ENCODE peak calls at places on chromosomes 2 and 18, in six cellular contexts. A, W, I, Z, L and Q are unnamed samples.

GRCh38 chr2:178225011-178225817 is 30.9 kb downstream of the OSBPL6 start:
- DNase-seq in I (no peak), L (peak; percentile 55), Z (peak; percentile 35), W (no peak), A (peak; percentile 17), Q (peak; percentile 20)

GRCh38 chr2:238706673-238707072 is 141.2 kb upstream of the TWIST2 start:
- DNase-seq in A (no peak), L (no peak), W (no peak), I (no peak), Z (no peak), Q (no peak)

GRCh38 chr2:207896525-207897295 is 127.0 kb upstream of the FZD5 start:
- DNase-seq in Z (no peak), I (no peak), W (no peak), A (no peak), L (no peak), Q (no peak)

GRCh38 chr18:5238371-5238758 is 41.3 kb upstream of the AKAIN1 start:
- DNase-seq in W (peak; percentile 8), A (peak; percentile 45), L (peak; percentile 50), Z (no peak), I (peak; percentile 48), Q (peak; percentile 22)

GRCh38 chr2:39176997-39177396 is 56.1 kb upstream of the SOS1 start:
- DNase-seq in W (no peak), L (no peak), A (no peak), Z (no peak), I (no peak), Q (no peak)

GRCh38 chr2:71534201-71534600 is 80.8 kb downstream of the DYSF start:
- DNase-seq in A (no peak), I (no peak), Z (no peak), L (no peak), W (no peak), Q (no peak)

GRCh38 chr18:50138181-50139064 is 56.5 kb downstream of the MYO5B start:
- DNase-seq in W (no peak), I (no peak), L (peak; percentile 20), Z (no peak), A (no peak), Q (no peak)

GRCh38 chr2:226979004-226979403 is 143.2 kb downstream of the RHBDD1 start:
- DNase-seq in A (no peak), Z (no peak), I (no peak), W (no peak), L (no peak), Q (no peak)

GRCh38 chr2:158809816-158810215 is 14.7 kb downstream of the DAPL1 start:
- DNase-seq in W (no peak), Z (no peak), I (no peak), A (no peak), L (no peak), Q (no peak)

GRCh38 chr2:117957616-117958015 is 56.3 kb downstream of the CCDC93 start:
- DNase-seq in I (no peak), L (no peak), A (no peak), Z (no peak), W (no peak), Q (no peak)

GRCh38 chr2:26462511-26463251 is 15.2 kb downstream of the OTOF start:
- DNase-seq in I (no peak), A (peak; percentile 70), L (peak; percentile 77), Z (peak; percentile 62), W (no peak), Q (no peak)

GRCh38 chr2:151562398-151562797 is 152.7 kb downstream of the RIF1 start:
- DNase-seq in Z (no peak), W (no peak), L (no peak), A (no peak), I (no peak), Q (no peak)

GRCh38 chr2:58896600-58896999 is 655.5 kb upstream of the FANCL start:
- DNase-seq in W (no peak), L (peak; percentile 78), A (no peak), I (no peak), Z (no peak), Q (no peak)

GRCh38 chr2:164735309-164735919 is 106.2 kb downstream of the COBLL1 start:
- DNase-seq in A (peak; percentile 93), W (no peak), Z (peak; percentile 38), L (peak; percentile 59), I (no peak), Q (peak; percentile 14)

GRCh38 chr18:2139676-2140075 is 431.6 kb downstream of the METTL4 start:
- DNase-seq in W (no peak), L (peak; percentile 67), Z (peak; percentile 66), I (no peak), A (no peak), Q (no peak)

GRCh38 chr18:54765636-54766035 is 62.6 kb upstream of the RAB27B start:
- DNase-seq in W (no peak), L (no peak), A (no peak), I (no peak), Z (no peak), Q (no peak)

GRCh38 chr2:111119847-111120252 is 864 bp upstream of the BCL2L11 start:
- DNase-seq in I (peak; percentile 30), W (no peak), L (no peak), A (no peak), Z (no peak), Q (peak; percentile 36)

GRCh38 chr18:22171839-22172582 is 2.6 kb downstream of the GATA6 start:
- DNase-seq in Z (no peak), L (no peak), A (no peak), I (no peak), W (no peak), Q (no peak)

GRCh38 chr2:191292869-191293268 is 47.7 kb downstream of the MYO1B start:
- DNase-seq in L (no peak), I (no peak), Z (no peak), W (no peak), A (no peak), Q (no peak)

GRCh38 chr2:46552086-46552485 is 72.7 kb downstream of the TMEM247 start:
- DNase-seq in L (no peak), W (no peak), Z (no peak), I (no peak), A (no peak), Q (no peak)

GRCh38 chr2:146997945-146998344 is 846.9 kb upstream of the ACVR2A start:
- DNase-seq in A (no peak), L (no peak), Z (no peak), I (no peak), W (no peak), Q (no peak)

GRCh38 chr2:216773072-216773471 is 77.7 kb upstream of the IGFBP5 start:
- DNase-seq in W (no peak), I (no peak), Z (no peak), A (no peak), L (no peak), Q (no peak)

GRCh38 chr2:12126325-12126724 is 379.9 kb downstream of the LPIN1 start:
- DNase-seq in L (no peak), W (no peak), I (no peak), Z (no peak), A (no peak), Q (no peak)

GRCh38 chr2:31108887-31109286 is 29.4 kb downstream of the GALNT14 start:
- DNase-seq in I (no peak), A (peak; percentile 40), L (no peak), W (no peak), Z (no peak), Q (no peak)

GRCh38 chr2:120037995-120038541 is 25.2 kb downstream of the EPB41L5 start:
- DNase-seq in A (no peak), L (peak; percentile 25), W (no peak), Z (no peak), I (no peak), Q (no peak)

GRCh38 chr2:118197011-118197695 is 108.9 kb downstream of the INSIG2 start:
- DNase-seq in W (no peak), L (peak; percentile 43), A (no peak), I (no peak), Z (peak; percentile 26), Q (peak; percentile 17)

GRCh38 chr2:56801770-56802169 is 618.0 kb downstream of the CCDC85A start:
- DNase-seq in W (no peak), A (no peak), Z (peak; percentile 31), I (no peak), L (peak; percentile 86), Q (no peak)

GRCh38 chr18:51342815-51343214 is 145.3 kb upstream of the MEX3C start:
- DNase-seq in I (peak; percentile 11), A (no peak), Z (peak; percentile 80), W (no peak), L (peak; percentile 1), Q (peak; percentile 22)

GRCh38 chr18:47601608-47602272 is 328.7 kb downstream of the SMAD2 start:
- DNase-seq in I (no peak), L (no peak), A (no peak), W (no peak), Z (no peak), Q (no peak)

GRCh38 chr2:118732432-118732831 is 115.0 kb downstream of the EN1 start:
- DNase-seq in W (no peak), Z (no peak), A (no peak), L (no peak), I (no peak), Q (no peak)

GRCh38 chr2:160205511-160205910 is 5.4 kb upstream of the ITGB6 start:
- DNase-seq in Z (peak; percentile 99), I (no peak), A (peak; percentile 100), W (no peak), L (peak; percentile 98), Q (no peak)

GRCh38 chr2:191086707-191087106 is 64.1 kb downstream of the STAT4 start:
- DNase-seq in W (no peak), I (no peak), L (no peak), Z (no peak), A (no peak), Q (no peak)

GRCh38 chr2:133833746-133834145 is 265.5 kb upstream of the NCKAP5 start:
- DNase-seq in I (no peak), A (no peak), L (no peak), Z (no peak), W (no peak), Q (peak; percentile 1)

GRCh38 chr2:50769416-50769815 is 262.5 kb downstream of the NRXN1 start:
- DNase-seq in A (no peak), L (no peak), W (no peak), Z (no peak), I (no peak), Q (no peak)

GRCh38 chr2:65383571-65384488 is 48.6 kb downstream of the SPRED2 start:
- DNase-seq in I (no peak), A (no peak), L (peak; percentile 43), Z (no peak), W (no peak), Q (peak; percentile 36)

GRCh38 chr2:36404754-36405153 is 49.2 kb downstream of the CRIM1 start:
- DNase-seq in Z (no peak), L (no peak), W (no peak), A (no peak), I (no peak), Q (no peak)

GRCh38 chr2:43047187-43047780 is 179.1 kb downstream of the ZFP36L2 start:
- DNase-seq in W (no peak), Z (no peak), L (no peak), I (no peak), A (no peak), Q (no peak)